ENCODE peak calls at places on chromosomes 13 and 19, in ten cellular contexts. A, C, J, D, T, F, P, H, I and M are unnamed samples.

GRCh38 chr19:47230122-47230920 is 678 bp downstream of the BBC3 start:
- DNase-seq in A (peak; percentile 71), H (peak; percentile 85), I (peak; percentile 53), P (peak; percentile 80), D (peak; percentile 61), T (no peak), J (peak; percentile 90), C (peak; percentile 67), F (no peak), M (peak; percentile 76)

GRCh38 chr19:3736106-3736724 is 25.3 kb downstream of the APBA3 start:
- DNase-seq in D (no peak), P (no peak), T (no peak), F (no peak), C (no peak), H (no peak), J (no peak), A (no peak), I (no peak), M (no peak)

GRCh38 chr13:34361528-34361927 is 543.6 kb downstream of the RFC3 start:
- DNase-seq in T (no peak), F (no peak), C (no peak), A (no peak), D (no peak), J (no peak), H (no peak), I (peak; percentile 92), P (no peak), M (no peak)

GRCh38 chr19:3609779-3610719 is 3.4 kb upstream of the TBXA2R start:
- DNase-seq in P (no peak), C (no peak), A (no peak), F (no peak), D (no peak), T (no peak), H (no peak), J (no peak), I (no peak), M (no peak)

GRCh38 chr13:112740502-112741131 is 50.8 kb downstream of the ATP11A start:
- DNase-seq in H (no peak), C (no peak), P (no peak), A (no peak), T (no peak), D (peak; percentile 86), F (no peak), J (no peak), I (peak; percentile 90), M (no peak)

GRCh38 chr19:34365463-34366401 is 736 bp downstream of the GPI start:
- DNase-seq in H (no peak), A (no peak), I (peak; percentile 51), J (peak; percentile 72), P (peak; percentile 17), F (no peak), T (no peak), C (peak; percentile 9), D (no peak), M (peak; percentile 47)

GRCh38 chr19:17766543-17767131 is 15.4 kb downstream of the FCHO1 start:
- DNase-seq in D (peak; percentile 77), I (peak; percentile 82), P (peak; percentile 88), J (peak; percentile 96), H (peak; percentile 40), A (no peak), T (peak; percentile 58), C (peak; percentile 84), F (peak; percentile 44), M (peak; percentile 95)

GRCh38 chr13:114313061-114313860 is 1.0 kb upstream of the CHAMP1 start:
- DNase-seq in F (no peak), C (no peak), D (no peak), H (no peak), T (peak; percentile 12), A (no peak), P (peak; percentile 83), I (peak; percentile 59), J (no peak), M (no peak)

GRCh38 chr13:95874286-95874685 is 178.9 kb downstream of the UGGT2 start:
- DNase-seq in P (no peak), H (no peak), A (no peak), J (no peak), D (no peak), T (no peak), I (no peak), C (no peak), F (no peak), M (no peak)

GRCh38 chr19:18710186-18710585 is 26.7 kb downstream of the CRTC1 start:
- DNase-seq in C (no peak), F (no peak), T (no peak), D (no peak), J (no peak), P (no peak), A (no peak), I (no peak), H (no peak), M (no peak)

GRCh38 chr13:91302070-91302469 is 45.4 kb upstream of the MIR17HG start:
- DNase-seq in D (no peak), P (peak; percentile 39), C (no peak), J (no peak), A (no peak), T (no peak), H (no peak), F (no peak), I (no peak), M (no peak)

GRCh38 chr19:827710-828321 is at the start of gene AZU1:
- DNase-seq in P (no peak), F (no peak), A (no peak), D (no peak), I (no peak), C (no peak), H (no peak), J (no peak), T (no peak), M (no peak)

GRCh38 chr19:49380391-49380790 is 7.7 kb upstream of the KASH5 start:
- DNase-seq in I (no peak), F (no peak), C (no peak), J (no peak), A (no peak), P (no peak), D (no peak), H (no peak), T (no peak), M (no peak)

GRCh38 chr13:48194392-48194754 is 38.6 kb upstream of the ITM2B start:
- DNase-seq in C (no peak), A (no peak), T (no peak), P (peak; percentile 34), I (no peak), F (no peak), H (no peak), D (no peak), J (no peak), M (no peak)

GRCh38 chr13:105340061-105340606 is 1195.3 kb downstream of the EFNB2 start:
- DNase-seq in F (no peak), D (no peak), H (no peak), I (no peak), J (no peak), P (no peak), A (no peak), T (no peak), C (no peak), M (no peak)

GRCh38 chr19:4067396-4068057 is 828 bp upstream of the ZBTB7A start:
- DNase-seq in T (no peak), J (no peak), I (peak; percentile 24), P (no peak), D (no peak), A (no peak), F (no peak), H (peak; percentile 73), C (no peak), M (no peak)

GRCh38 chr13:71865858-71866172 is 1.2 kb downstream of the DACH1 start:
- DNase-seq in H (no peak), J (no peak), F (peak; percentile 57), D (no peak), I (no peak), C (no peak), A (no peak), T (no peak), P (no peak), M (peak; percentile 14)

GRCh38 chr19:40576181-40576584 is 490 bp upstream of the SHKBP1 start:
- DNase-seq in F (no peak), P (no peak), J (peak; percentile 76), A (no peak), C (no peak), T (no peak), H (peak; percentile 44), I (no peak), D (no peak), M (peak; percentile 67)

GRCh38 chr13:97222934-97223710 is 989 bp downstream of the MBNL2 start:
- DNase-seq in C (no peak), T (no peak), I (no peak), J (no peak), D (no peak), H (no peak), P (peak; percentile 11), A (no peak), F (no peak), M (peak; percentile 49)

GRCh38 chr13:51856027-51856736 is 5.6 kb upstream of the CCDC70 start:
- DNase-seq in H (no peak), T (no peak), D (no peak), I (no peak), A (no peak), J (no peak), P (no peak), F (no peak), C (no peak), M (no peak)

GRCh38 chr13:98997738-98998641 is 20.1 kb upstream of the DOCK9 start:
- DNase-seq in D (no peak), P (peak; percentile 22), C (no peak), J (peak; percentile 30), A (no peak), F (no peak), T (no peak), I (peak; percentile 65), H (no peak), M (no peak)

GRCh38 chr13:76792680-76793334 is 93.4 kb downstream of the KCTD12 start:
- DNase-seq in H (no peak), F (no peak), A (no peak), J (no peak), P (no peak), I (peak; percentile 62), C (no peak), T (no peak), D (peak; percentile 44), M (no peak)

GRCh38 chr13:96011291-96011875 is 41.8 kb downstream of the UGGT2 start:
- DNase-seq in I (peak; percentile 45), A (no peak), D (no peak), T (no peak), J (no peak), P (no peak), F (no peak), C (no peak), H (no peak), M (no peak)

GRCh38 chr13:58655086-58655485 is 1023.5 kb downstream of the PCDH17 start:
- DNase-seq in T (no peak), D (no peak), A (no peak), P (no peak), I (no peak), F (no peak), J (no peak), H (no peak), C (no peak), M (no peak)

GRCh38 chr19:50896591-50897190 is 14.5 kb downstream of the KLK4 start:
- DNase-seq in P (peak; percentile 97), A (no peak), D (no peak), T (no peak), H (no peak), C (no peak), I (peak; percentile 6), F (no peak), J (no peak), M (no peak)

GRCh38 chr19:49536921-49537462 is 9.2 kb downstream of the RCN3 start:
- DNase-seq in D (no peak), C (no peak), F (no peak), T (no peak), H (no peak), P (no peak), A (no peak), J (no peak), I (no peak), M (no peak)

GRCh38 chr13:113759525-113760137 is 605 bp downstream of the TMEM255B start:
- DNase-seq in P (no peak), T (no peak), J (peak; percentile 64), F (no peak), D (peak; percentile 29), A (no peak), C (no peak), H (no peak), I (no peak), M (peak; percentile 31)

GRCh38 chr13:97946951-97947588 is 6.4 kb upstream of the IPO5 start:
- DNase-seq in A (no peak), C (no peak), D (no peak), T (no peak), I (peak; percentile 93), F (no peak), H (no peak), J (no peak), P (no peak), M (no peak)